ENCODE peak calls at places on chromosomes 13 and 19, in five cellular contexts. V, T, H, X and L are unnamed samples.

GRCh38 chr19:6260912-6261636 is 18.7 kb downstream of the MLLT1 start:
- DNase-seq in T (peak), V (no peak), H (no peak), X (peak), L (peak)

GRCh38 chr13:113923376-113924063 is 50.4 kb downstream of the C13orf46 start:
- DNase-seq in T (peak), V (no peak), X (no peak), H (no peak), L (no peak)

GRCh38 chr13:29471551-29471950 is 123.9 kb downstream of the SLC7A1 start:
- DNase-seq in T (no peak), H (no peak), V (no peak), X (no peak), L (no peak)

GRCh38 chr19:37551123-37551993 is 43.2 kb downstream of the ZNF571 start:
- DNase-seq in V (peak), X (peak), T (peak), H (peak), L (peak)

GRCh38 chr13:40283666-40284065 is 382.8 kb downstream of the FOXO1 start:
- DNase-seq in H (no peak), X (no peak), V (no peak), T (no peak), L (no peak)

GRCh38 chr13:107216046-107216715 is 648.2 kb upstream of the ARGLU1 start:
- DNase-seq in V (no peak), X (no peak), T (no peak), H (no peak), L (no peak)

GRCh38 chr13:76038920-76039716 is 403.0 kb downstream of the LMO7 start:
- DNase-seq in H (no peak), T (peak), V (no peak), X (no peak), L (no peak)

GRCh38 chr13:75986818-75987217 is 350.7 kb downstream of the LMO7 start:
- DNase-seq in X (no peak), T (no peak), H (no peak), V (no peak), L (no peak)

GRCh38 chr19:23474761-23475160 is 79.5 kb upstream of the ZNF91 start:
- DNase-seq in H (no peak), T (no peak), X (no peak), V (no peak), L (no peak)

GRCh38 chr13:84139561-84140158 is 257.4 kb upstream of the SLITRK1 start:
- DNase-seq in X (no peak), H (no peak), V (no peak), T (no peak), L (no peak)

GRCh38 chr19:3163230-3163886 is 15.2 kb upstream of the S1PR4 start:
- DNase-seq in T (peak), H (peak), V (no peak), X (peak), L (peak)

GRCh38 chr19:14536926-14537692 is 7.7 kb downstream of the TECR start:
- DNase-seq in T (peak), V (no peak), X (peak), H (no peak), L (peak)

GRCh38 chr13:31967155-31967554 is 64.4 kb upstream of the FRY start:
- DNase-seq in V (no peak), H (no peak), T (no peak), X (no peak), L (no peak)

GRCh38 chr13:63517376-63517775 is 2101.7 kb upstream of the PCDH20 start:
- DNase-seq in T (no peak), X (no peak), V (peak), H (no peak), L (no peak)

GRCh38 chr19:6568816-6569215 is 22.1 kb downstream of the CD70 start:
- DNase-seq in X (no peak), H (no peak), V (no peak), T (no peak), L (no peak)

GRCh38 chr13:98542568-98543379 is 34.1 kb downstream of the STK24 start:
- DNase-seq in V (no peak), T (no peak), H (no peak), X (no peak), L (no peak)

GRCh38 chr19:3357731-3358391 is 8.5 kb upstream of the NFIC start:
- DNase-seq in T (no peak), V (no peak), H (no peak), X (no peak), L (no peak)

GRCh38 chr19:4066176-4066606 is 508 bp downstream of the ZBTB7A start:
- DNase-seq in X (no peak), H (peak), T (no peak), V (no peak), L (no peak)

GRCh38 chr19:58482372-58482771 is 6.2 kb downstream of the ZNF446 start:
- DNase-seq in T (no peak), X (no peak), H (no peak), V (no peak), L (no peak)

GRCh38 chr19:41957838-41958366 is 1.2 kb downstream of the RABAC1 start:
- DNase-seq in V (peak), X (peak), T (peak), H (no peak), L (peak)

GRCh38 chr19:54062643-54063042 is 1.1 kb downstream of the VSTM1 start:
- DNase-seq in X (no peak), V (no peak), H (no peak), T (no peak), L (no peak)

GRCh38 chr13:76944457-76944856 is 3.9 kb upstream of the ACOD1 start:
- DNase-seq in H (no peak), T (no peak), X (no peak), V (peak), L (peak)

GRCh38 chr19:2359992-2360875 is at the start of gene TMPRSS9:
- DNase-seq in T (no peak), H (no peak), X (no peak), V (no peak), L (no peak)

GRCh38 chr13:85819513-85819912 is 20.3 kb upstream of the SLITRK6 start:
- DNase-seq in X (no peak), H (no peak), T (no peak), V (no peak), L (no peak)

GRCh38 chr19:1027020-1027952 is 878 bp downstream of the CNN2 start:
- DNase-seq in T (no peak), H (no peak), X (peak), V (no peak), L (no peak)

GRCh38 chr13:104483631-104484030 is 1417.4 kb upstream of the SLC10A2 start:
- DNase-seq in X (no peak), H (no peak), V (no peak), T (no peak), L (no peak)

GRCh38 chr13:102571075-102571474 is 25.7 kb upstream of the TPP2 start:
- DNase-seq in V (no peak), T (peak), X (no peak), H (no peak), L (no peak)

GRCh38 chr13:42453091-42453645 is 120.8 kb upstream of the TNFSF11 start:
- DNase-seq in T (no peak), X (no peak), H (no peak), V (no peak), L (no peak)

GRCh38 chr13:24161010-24161775 is 673 bp downstream of the SPATA13 start:
- DNase-seq in H (peak), T (peak), V (no peak), X (peak), L (peak)

GRCh38 chr13:110056640-110057039 is 250.3 kb downstream of the COL4A1 start:
- DNase-seq in V (no peak), T (no peak), X (no peak), H (no peak), L (no peak)